ENCODE peak calls at places on chromosomes 3 and 15, in four cellular contexts. W is GM12878, C is H1, J is SK-N-SH. M is an unnamed sample.

GRCh38 chr3:176971613-176972174 is 225.6 kb downstream of the TBL1XR1 start:
- DNase-seq in C (no peak), W (no peak), J (no peak), M (no peak)

GRCh38 chr3:58536501-58537411 is at the start of gene ACOX2:
- DNase-seq in C (no peak), J (no peak), W (no peak), M (no peak)

GRCh38 chr15:70197318-70197944 is 99.7 kb upstream of the TLE3 start:
- DNase-seq in J (no peak), W (no peak), C (no peak), M (no peak)

GRCh38 chr3:195033531-195034091 is 237.3 kb downstream of the XXYLT1 start:
- DNase-seq in J (no peak), C (no peak), W (no peak), M (no peak)

GRCh38 chr3:72482589-72483249 is 365.5 kb downstream of the SHQ1 start:
- DNase-seq in J (no peak), C (no peak), W (peak), M (no peak)

GRCh38 chr3:138468886-138469285 is 34.5 kb downstream of the ESYT3 start:
- DNase-seq in J (no peak), C (no peak), W (no peak), M (no peak)

GRCh38 chr3:195080571-195081141 is 190.3 kb downstream of the XXYLT1 start:
- DNase-seq in J (no peak), C (no peak), W (no peak), M (no peak)

GRCh38 chr3:155312781-155313180 is 19.3 kb upstream of the STRIT1 start:
- DNase-seq in J (no peak), W (no peak), C (no peak), M (no peak)

GRCh38 chr3:9158865-9159630 is 90.4 kb downstream of the SRGAP3 start:
- DNase-seq in J (no peak), C (no peak), W (no peak), M (no peak)

GRCh38 chr3:84108442-84108971 is 850.3 kb upstream of the CADM2 start:
- DNase-seq in J (no peak), W (no peak), C (no peak), M (no peak)

GRCh38 chr3:140296796-140297352 is 361.9 kb downstream of the CLSTN2 start:
- DNase-seq in J (no peak), C (no peak), W (no peak), M (no peak)

GRCh38 chr3:39000008-39000450 is 51.7 kb downstream of the SCN11A start:
- DNase-seq in C (no peak), W (peak), J (peak), M (peak)

GRCh38 chr3:933311-933710 is 159.5 kb upstream of the CNTN6 start:
- DNase-seq in J (no peak), C (no peak), W (no peak), M (no peak)

GRCh38 chr3:178001670-178002101 is 534.5 kb upstream of the KCNMB2 start:
- DNase-seq in W (no peak), J (no peak), C (no peak), M (no peak)
- TF ChIP-seq TAF1 in W (no peak), J (no peak), C (no peak), M (no peak)

GRCh38 chr15:66565141-66565595 is 630 bp downstream of the LCTL start:
- DNase-seq in C (no peak), W (no peak), J (no peak), M (no peak)
- TF ChIP-seq TAF1 in C (no peak), W (no peak), J (no peak), M (no peak)

GRCh38 chr15:79676621-79677020 is 220.2 kb downstream of the MTHFS start:
- DNase-seq in J (no peak), C (no peak), W (no peak), M (no peak)
- TF ChIP-seq TAF1 in J (no peak), C (no peak), W (no peak), M (no peak)

DNA sequence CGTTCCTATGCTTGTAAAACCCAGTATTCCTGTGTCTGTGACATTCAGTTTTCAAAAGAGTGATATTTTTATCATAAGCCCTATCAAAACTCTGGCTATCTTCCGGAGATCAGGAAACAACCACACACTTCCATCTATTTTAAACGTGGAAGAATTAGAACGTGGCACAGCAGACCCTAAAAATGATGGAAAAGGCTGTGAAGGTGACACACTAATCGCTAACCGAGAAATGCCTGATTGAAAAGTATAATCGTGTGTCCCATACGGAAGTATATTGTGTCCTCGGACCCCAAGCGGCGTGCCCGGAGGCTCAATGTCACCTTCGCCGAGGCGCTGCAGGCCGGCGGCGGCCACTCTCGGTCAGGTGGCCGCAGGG is 659 bp downstream of the COX5A start:
- DNase-seq in J (no peak), W (no peak), C (no peak), M (no peak)
- TF ChIP-seq TAF1 in J (no peak), W (no peak), C (no peak), M (no peak)

GRCh38 chr15:98648654-98649537 is 557 bp downstream of the IGF1R start:
- DNase-seq in W (no peak), C (no peak), J (peak), M (peak)

GRCh38 chr15:98647774-98648653 is at the start of gene IGF1R:
- DNase-seq in J (peak), C (no peak), W (no peak), M (peak)

GRCh38 chr15:98650871-98651481 is 2.6 kb downstream of the IGF1R start:
- DNase-seq in J (no peak), C (no peak), W (no peak), M (no peak)

GRCh38 chr15:98649996-98650870 is 1.9 kb downstream of the IGF1R start:
- DNase-seq in J (peak), C (no peak), W (no peak), M (no peak)

GRCh38 chr15:98649621-98649995 is 1.3 kb downstream of the IGF1R start:
- DNase-seq in J (peak), C (no peak), W (no peak), M (peak)
- TF ChIP-seq TAF1 in J (no peak), C (no peak), W (no peak), M (no peak)

GRCh38 chr15:30922469-30923311 is 19.0 kb downstream of the FAN1 start:
- DNase-seq in C (peak), J (no peak), W (no peak), M (no peak)
- TF ChIP-seq TAF1 in C (no peak), J (no peak), W (no peak), M (no peak)

M was measured in GM12891.